ENCODE peak calls at places on chromosomes 13 and 19, in seven cellular contexts. One of them, this sample, is unnamed.

GRCh38 chr13:106661236-106661635 is 93.3 kb upstream of the ARGLU1 start:
- DNase-seq in keratinocyte: no peak
- DNase-seq in fibroblast of lung: no peak
- DNase-seq in H9: no peak
- DNase-seq in mesendoderm: no peak
- DNase-seq in IMR-90: no peak
- DNase-seq in H1: no peak
- DNase-seq in this sample: no peak

GRCh38 chr13:44068737-44069136 is 189.0 kb downstream of the LACC1 start:
- DNase-seq in fibroblast of lung: peak; percentile 85
- DNase-seq in mesendoderm: peak; percentile 72
- DNase-seq in H9: no peak
- DNase-seq in keratinocyte: no peak
- DNase-seq in H1: no peak
- DNase-seq in IMR-90: peak; percentile 86
- DNase-seq in this sample: no peak

GRCh38 chr13:25574437-25575426 is 203.0 kb downstream of the ATP8A2 start:
- DNase-seq in mesendoderm: peak; percentile 92
- DNase-seq in H9: peak; percentile 83
- DNase-seq in fibroblast of lung: peak; percentile 73
- DNase-seq in H1: peak; percentile 80
- DNase-seq in IMR-90: peak; percentile 78
- DNase-seq in keratinocyte: peak; percentile 50
- DNase-seq in this sample: no peak

GRCh38 chr13:76386316-76386715 is 499.9 kb downstream of the KCTD12 start:
- DNase-seq in H1: no peak
- DNase-seq in IMR-90: no peak
- DNase-seq in mesendoderm: no peak
- DNase-seq in fibroblast of lung: no peak
- DNase-seq in keratinocyte: no peak
- DNase-seq in H9: no peak
- DNase-seq in this sample: no peak

GRCh38 chr19:38678891-38679494 is 31.5 kb downstream of the ACTN4 start:
- DNase-seq in mesendoderm: no peak
- DNase-seq in H9: no peak
- DNase-seq in H1: no peak
- DNase-seq in fibroblast of lung: no peak
- DNase-seq in keratinocyte: no peak
- DNase-seq in IMR-90: no peak
- DNase-seq in this sample: peak; percentile 39

GRCh38 chr19:4937060-4937459 is 27.8 kb downstream of the UHRF1 start:
- DNase-seq in fibroblast of lung: no peak
- DNase-seq in keratinocyte: no peak
- DNase-seq in IMR-90: no peak
- DNase-seq in H9: no peak
- DNase-seq in mesendoderm: no peak
- DNase-seq in H1: no peak
- DNase-seq in this sample: no peak

GRCh38 chr19:28264556-28264955 is 948.4 kb downstream of the UQCRFS1 start:
- DNase-seq in keratinocyte: no peak
- DNase-seq in H1: no peak
- DNase-seq in fibroblast of lung: no peak
- DNase-seq in mesendoderm: peak; percentile 53
- DNase-seq in IMR-90: no peak
- DNase-seq in H9: no peak
- DNase-seq in this sample: no peak

GRCh38 chr13:45316996-45317395 is 24.0 kb downstream of the TPT1 start:
- DNase-seq in H9: no peak
- DNase-seq in fibroblast of lung: no peak
- DNase-seq in mesendoderm: no peak
- DNase-seq in IMR-90: no peak
- DNase-seq in keratinocyte: no peak
- DNase-seq in H1: no peak
- DNase-seq in this sample: no peak

GRCh38 chr13:63438951-63439350 is 2023.3 kb upstream of the PCDH20 start:
- DNase-seq in H9: no peak
- DNase-seq in IMR-90: no peak
- DNase-seq in keratinocyte: no peak
- DNase-seq in H1: no peak
- DNase-seq in mesendoderm: peak; percentile 97
- DNase-seq in fibroblast of lung: no peak
- DNase-seq in this sample: no peak

GRCh38 chr19:54449701-54450069 is 686 bp downstream of the LENG8 start:
- DNase-seq in keratinocyte: no peak
- DNase-seq in IMR-90: peak; percentile 37
- DNase-seq in H1: no peak
- DNase-seq in mesendoderm: no peak
- DNase-seq in H9: no peak
- DNase-seq in fibroblast of lung: peak; percentile 28
- DNase-seq in this sample: no peak

GRCh38 chr19:10612515-10613119 is 12.7 kb upstream of the SLC44A2 start:
- DNase-seq in mesendoderm: no peak
- DNase-seq in H9: no peak
- DNase-seq in H1: no peak
- DNase-seq in IMR-90: no peak
- DNase-seq in keratinocyte: no peak
- DNase-seq in fibroblast of lung: peak; percentile 38
- DNase-seq in this sample: peak; percentile 80

GRCh38 chr19:35451278-35452096 is 3.4 kb downstream of the FFAR2 start:
- DNase-seq in H9: no peak
- DNase-seq in keratinocyte: no peak
- DNase-seq in fibroblast of lung: no peak
- DNase-seq in mesendoderm: no peak
- DNase-seq in IMR-90: no peak
- DNase-seq in H1: no peak
- DNase-seq in this sample: no peak

GRCh38 chr13:94335786-94336357 is 143.6 kb downstream of the DCT start:
- DNase-seq in keratinocyte: no peak
- DNase-seq in H9: no peak
- DNase-seq in mesendoderm: no peak
- DNase-seq in IMR-90: peak; percentile 28
- DNase-seq in fibroblast of lung: no peak
- DNase-seq in H1: no peak
- DNase-seq in this sample: no peak

GRCh38 chr13:97334690-97335089 is 99.3 kb upstream of the RAP2A start:
- DNase-seq in mesendoderm: no peak
- DNase-seq in fibroblast of lung: no peak
- DNase-seq in keratinocyte: no peak
- DNase-seq in H9: no peak
- DNase-seq in IMR-90: no peak
- DNase-seq in H1: no peak
- DNase-seq in this sample: no peak

GRCh38 chr13:61029064-61029463 is 386.6 kb downstream of the PCDH20 start:
- DNase-seq in fibroblast of lung: no peak
- DNase-seq in H1: no peak
- DNase-seq in IMR-90: no peak
- DNase-seq in H9: peak; percentile 49
- DNase-seq in mesendoderm: peak; percentile 76
- DNase-seq in keratinocyte: no peak
- DNase-seq in this sample: no peak

GRCh38 chr13:19759669-19760068 is 23.1 kb downstream of the PSPC1 start:
- DNase-seq in mesendoderm: no peak
- DNase-seq in H1: no peak
- DNase-seq in H9: no peak
- DNase-seq in fibroblast of lung: no peak
- DNase-seq in IMR-90: peak; percentile 4
- DNase-seq in keratinocyte: no peak
- DNase-seq in this sample: no peak

GRCh38 chr13:99605417-99606321 is 104.4 kb downstream of the TM9SF2 start:
- DNase-seq in H1: no peak
- DNase-seq in keratinocyte: no peak
- DNase-seq in IMR-90: no peak
- DNase-seq in mesendoderm: peak; percentile 73
- DNase-seq in fibroblast of lung: peak; percentile 13
- DNase-seq in H9: peak; percentile 80
- DNase-seq in this sample: peak; percentile 80

GRCh38 chr13:50518791-50519201 is 324.7 kb downstream of the DLEU7 start:
- DNase-seq in IMR-90: peak; percentile 72
- DNase-seq in H9: no peak
- DNase-seq in keratinocyte: no peak
- DNase-seq in H1: no peak
- DNase-seq in fibroblast of lung: peak; percentile 47
- DNase-seq in mesendoderm: no peak
- DNase-seq in this sample: no peak

GRCh38 chr19:23512151-23512925 is 117.1 kb upstream of the ZNF91 start:
- DNase-seq in H1: no peak
- DNase-seq in IMR-90: no peak
- DNase-seq in mesendoderm: no peak
- DNase-seq in keratinocyte: no peak
- DNase-seq in H9: no peak
- DNase-seq in fibroblast of lung: no peak
- DNase-seq in this sample: no peak

GRCh38 chr13:45596800-45597484 is 18.6 kb downstream of the ERICH6B start:
- DNase-seq in H1: no peak
- DNase-seq in mesendoderm: no peak
- DNase-seq in keratinocyte: no peak
- DNase-seq in H9: no peak
- DNase-seq in fibroblast of lung: no peak
- DNase-seq in IMR-90: no peak
- DNase-seq in this sample: no peak

GRCh38 chr13:113643593-113643992 is 14.4 kb downstream of the ATP4B start:
- DNase-seq in H9: no peak
- DNase-seq in mesendoderm: no peak
- DNase-seq in keratinocyte: no peak
- DNase-seq in H1: no peak
- DNase-seq in IMR-90: no peak
- DNase-seq in fibroblast of lung: peak; percentile 91
- DNase-seq in this sample: no peak

GRCh38 chr13:45409993-45410392 is 8.2 kb downstream of the SLC25A30 start:
- DNase-seq in H9: no peak
- DNase-seq in mesendoderm: no peak
- DNase-seq in keratinocyte: no peak
- DNase-seq in fibroblast of lung: no peak
- DNase-seq in H1: no peak
- DNase-seq in IMR-90: no peak
- DNase-seq in this sample: no peak

GRCh38 chr19:3162418-3163229 is 15.9 kb upstream of the S1PR4 start:
- DNase-seq in keratinocyte: no peak
- DNase-seq in fibroblast of lung: no peak
- DNase-seq in H1: no peak
- DNase-seq in H9: no peak
- DNase-seq in IMR-90: no peak
- DNase-seq in mesendoderm: peak; percentile 51
- DNase-seq in this sample: peak; percentile 72

GRCh38 chr13:99969934-99970760 is 1.4 kb downstream of the ZIC5 start:
- DNase-seq in H1: no peak
- DNase-seq in keratinocyte: no peak
- DNase-seq in fibroblast of lung: peak; percentile 30
- DNase-seq in H9: peak; percentile 88
- DNase-seq in mesendoderm: peak; percentile 92
- DNase-seq in IMR-90: no peak
- DNase-seq in this sample: peak; percentile 72

GRCh38 chr19:15317392-15318011 is 14.8 kb downstream of the BRD4 start:
- DNase-seq in keratinocyte: no peak
- DNase-seq in IMR-90: peak; percentile 80
- DNase-seq in mesendoderm: no peak
- DNase-seq in H9: no peak
- DNase-seq in fibroblast of lung: peak; percentile 74
- DNase-seq in H1: no peak
- DNase-seq in this sample: no peak

GRCh38 chr13:112855859-112856258 is 113.2 kb upstream of the MCF2L start:
- DNase-seq in H9: no peak
- DNase-seq in IMR-90: no peak
- DNase-seq in fibroblast of lung: no peak
- DNase-seq in mesendoderm: no peak
- DNase-seq in keratinocyte: no peak
- DNase-seq in H1: no peak
- DNase-seq in this sample: peak; percentile 55

GRCh38 chr19:7799640-7800355 is 30.2 kb upstream of the EVI5L start:
- DNase-seq in keratinocyte: no peak
- DNase-seq in IMR-90: peak; percentile 81
- DNase-seq in fibroblast of lung: peak; percentile 55
- DNase-seq in H1: peak; percentile 41
- DNase-seq in H9: peak; percentile 66
- DNase-seq in mesendoderm: peak; percentile 80
- DNase-seq in this sample: peak; percentile 80

DNA sequence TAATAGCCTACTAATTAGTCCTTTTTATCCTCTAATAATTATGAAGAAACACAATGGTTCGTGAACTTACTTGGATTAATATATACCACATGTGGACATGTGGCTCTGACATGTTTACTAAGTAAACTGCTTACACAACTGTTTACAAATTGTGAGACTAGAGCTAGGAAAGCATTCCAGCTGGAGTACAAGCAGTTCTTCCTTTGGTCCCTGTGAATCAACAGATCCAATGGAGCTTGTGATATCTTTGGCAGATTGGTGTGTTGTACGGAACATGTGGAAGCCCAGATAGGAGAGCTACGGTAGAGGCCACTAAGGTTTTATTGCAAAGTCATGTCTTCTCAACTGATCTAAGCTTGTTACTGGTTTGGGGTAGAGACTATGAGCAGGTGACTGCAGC is 145.5 kb upstream of the SPRY2 start:
- DNase-seq in mesendoderm: no peak
- DNase-seq in H1: no peak
- DNase-seq in H9: no peak
- DNase-seq in IMR-90: no peak
- DNase-seq in fibroblast of lung: no peak
- DNase-seq in keratinocyte: no peak
- DNase-seq in this sample: no peak
- H3K27ac ChIP-seq in mesendoderm: no peak overlapping the region
- H3K27ac ChIP-seq in H1: no peak overlapping the region
- H3K27ac ChIP-seq in H9: no peak overlapping the region
- H3K27ac ChIP-seq in IMR-90: no peak overlapping the region
- H3K27ac ChIP-seq in fibroblast of lung: no peak overlapping the region
- H3K27ac ChIP-seq in keratinocyte: no peak overlapping the region
- H3K27ac ChIP-seq in this sample: no peak overlapping the region

GRCh38 chr13:21075303-21076264 is 14.2 kb upstream of the LATS2 start:
- DNase-seq in keratinocyte: no peak
- DNase-seq in H1: no peak
- DNase-seq in IMR-90: no peak
- DNase-seq in mesendoderm: peak; percentile 67
- DNase-seq in fibroblast of lung: peak; percentile 42
- DNase-seq in H9: peak; percentile 78
- DNase-seq in this sample: no peak
- H3K9ac ChIP-seq in keratinocyte: no peak overlapping the region
- H3K9ac ChIP-seq in H1: peak overlapping the region; percentile 65
- H3K9ac ChIP-seq in IMR-90: peak overlapping the region; percentile 58
- H3K9ac ChIP-seq in mesendoderm: peak overlapping the region; percentile 68
- H3K9ac ChIP-seq in fibroblast of lung: peak overlapping the region; percentile 57
- H3K9ac ChIP-seq in H9: peak overlapping the region; percentile 40
- H3K9ac ChIP-seq in this sample: no peak overlapping the region

GRCh38 chr19:18290250-18291018 is 9.0 kb upstream of the JUND start:
- DNase-seq in keratinocyte: no peak
- DNase-seq in IMR-90: peak; percentile 52
- DNase-seq in H1: no peak
- DNase-seq in mesendoderm: no peak
- DNase-seq in fibroblast of lung: peak; percentile 41
- DNase-seq in H9: no peak
- DNase-seq in this sample: peak; percentile 77
- H3K27ac ChIP-seq in keratinocyte: no peak overlapping the region
- H3K27ac ChIP-seq in IMR-90: peak overlapping the region; percentile 16
- H3K27ac ChIP-seq in H1: no peak overlapping the region
- H3K27ac ChIP-seq in mesendoderm: no peak overlapping the region
- H3K27ac ChIP-seq in fibroblast of lung: no peak overlapping the region
- H3K27ac ChIP-seq in H9: no peak overlapping the region
- H3K27ac ChIP-seq in this sample: peak overlapping the region; percentile 71

DNA sequence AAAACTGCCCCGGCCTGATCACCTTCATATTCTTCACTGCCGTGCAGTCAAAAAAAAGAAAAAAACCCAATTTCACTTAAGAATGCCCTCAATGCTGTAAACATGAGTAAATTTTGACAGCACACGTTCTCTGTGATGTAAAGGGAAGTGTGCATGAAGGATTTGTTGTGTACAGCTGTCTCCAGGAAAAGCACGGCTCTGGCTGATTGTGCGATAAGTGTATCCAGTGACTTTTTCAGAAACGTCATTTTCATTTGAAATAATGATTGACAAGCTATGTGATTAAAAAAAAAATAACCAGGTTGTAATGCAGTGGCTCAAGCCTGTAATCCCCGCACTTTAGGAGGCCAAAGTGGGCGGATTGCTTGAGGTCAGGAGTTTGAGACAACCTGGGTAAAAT is 39.6 kb downstream of the ANKRD10 start:
- DNase-seq in H1: no peak
- DNase-seq in H9: no peak
- DNase-seq in keratinocyte: no peak
- DNase-seq in mesendoderm: no peak
- DNase-seq in IMR-90: no peak
- DNase-seq in fibroblast of lung: no peak
- DNase-seq in this sample: no peak
- H3K9ac ChIP-seq in H1: no peak overlapping the region
- H3K9ac ChIP-seq in H9: no peak overlapping the region
- H3K9ac ChIP-seq in keratinocyte: peak overlapping the region; percentile 35
- H3K9ac ChIP-seq in mesendoderm: no peak overlapping the region
- H3K9ac ChIP-seq in IMR-90: no peak overlapping the region
- H3K9ac ChIP-seq in fibroblast of lung: no peak overlapping the region
- H3K9ac ChIP-seq in this sample: no peak overlapping the region

This sample was measured in kidney.